ENCODE peak calls at places on chromosomes 13 and 19, in ten cellular contexts. B is stomach, V is IMR-90, U is endothelial cell of umbilical vein, W is upper lobe of left lung, X is ovary, M is A549, T is transverse colon, O is gastrocnemius medialis, Q is HCT116. Y is an unnamed sample.

GRCh38 chr13:24274452-24274971 is 34.9 kb upstream of the C1QTNF9 start:
- DNase-seq in M (no peak), O (no peak), Q (no peak), V (peak), B (peak), W (peak), X (peak), T (peak), U (no peak), Y (no peak)

GRCh38 chr19:4811328-4812131 is 20.0 kb downstream of the TICAM1 start:
- DNase-seq in B (peak), W (peak), M (peak), U (peak), V (peak), O (no peak), T (peak), Q (peak), X (peak), Y (peak)

GRCh38 chr13:24386816-24387708 is 77.7 kb downstream of the C1QTNF9 start:
- DNase-seq in W (no peak), V (no peak), T (no peak), Q (no peak), O (no peak), B (no peak), X (no peak), U (no peak), M (no peak), Y (no peak)

GRCh38 chr13:46388846-46389245 is 1.8 kb upstream of the RUBCNL start:
- DNase-seq in X (no peak), T (no peak), M (no peak), Q (no peak), B (no peak), V (no peak), W (no peak), U (no peak), O (no peak), Y (no peak)

GRCh38 chr19:39563408-39563807 is 23.4 kb upstream of the EID2 start:
- DNase-seq in O (no peak), U (no peak), V (peak), T (no peak), M (peak), X (no peak), Q (peak), B (no peak), W (no peak), Y (no peak)

GRCh38 chr13:25268561-25268960 is 18.7 kb downstream of the MTMR6 start:
- DNase-seq in B (no peak), U (no peak), X (no peak), O (no peak), V (no peak), M (no peak), Q (no peak), W (no peak), T (no peak), Y (no peak)

GRCh38 chr19:27966390-27966816 is 1246.5 kb downstream of the UQCRFS1 start:
- DNase-seq in W (no peak), Q (no peak), O (no peak), V (no peak), T (no peak), U (no peak), B (no peak), M (peak), X (no peak), Y (no peak)

GRCh38 chr13:52925775-52926285 is 77.4 kb upstream of the PCDH8 start:
- DNase-seq in V (no peak), W (no peak), X (no peak), O (no peak), Q (no peak), B (no peak), M (no peak), T (no peak), U (no peak), Y (no peak)

GRCh38 chr13:59178344-59178743 is 985.4 kb downstream of the DIAPH3 start:
- DNase-seq in W (no peak), M (no peak), O (no peak), T (no peak), V (peak), B (no peak), X (no peak), Q (no peak), U (no peak), Y (no peak)

GRCh38 chr19:8454218-8454617 is 9.4 kb downstream of the HNRNPM start:
- DNase-seq in B (no peak), X (no peak), M (no peak), W (no peak), O (no peak), V (no peak), Q (no peak), T (no peak), U (peak), Y (no peak)

GRCh38 chr13:29906432-29907011 is 56.1 kb upstream of the UBL3 start:
- DNase-seq in V (no peak), B (no peak), M (no peak), Q (no peak), T (peak), U (no peak), X (no peak), W (no peak), O (no peak), Y (no peak)

GRCh38 chr19:44943801-44944249 is 1.8 kb downstream of the APOC4 start:
- DNase-seq in X (no peak), B (peak), W (peak), U (no peak), T (peak), Q (no peak), V (no peak), O (peak), M (no peak), Y (peak)

GRCh38 chr13:94419304-94419943 is 60.1 kb downstream of the DCT start:
- DNase-seq in M (no peak), W (no peak), V (peak), T (no peak), B (no peak), O (no peak), U (peak), X (no peak), Q (no peak), Y (no peak)

GRCh38 chr19:39144487-39145071 is 19.0 kb downstream of the PAK4 start:
- DNase-seq in B (no peak), V (peak), X (no peak), U (peak), T (no peak), M (no peak), Q (no peak), O (no peak), W (peak), Y (no peak)

GRCh38 chr13:99614465-99614885 is 113.2 kb downstream of the TM9SF2 start:
- DNase-seq in V (no peak), U (peak), O (no peak), B (peak), X (no peak), W (peak), T (peak), M (peak), Q (no peak), Y (no peak)

GRCh38 chr19:14363203-14364097 is 17.8 kb upstream of the ADGRE5 start:
- DNase-seq in V (peak), T (peak), U (peak), W (peak), B (peak), Q (peak), O (peak), M (peak), X (peak), Y (no peak)

GRCh38 chr19:13102666-13103584 is at the start of gene LYL1:
- DNase-seq in V (no peak), M (peak), T (peak), X (peak), B (peak), U (peak), O (peak), Q (no peak), W (peak), Y (no peak)

GRCh38 chr19:56543776-56544175 is 5.0 kb downstream of the ZFP28 start:
- DNase-seq in U (no peak), X (no peak), W (no peak), M (no peak), Q (no peak), O (no peak), T (no peak), V (no peak), B (no peak), Y (no peak)

GRCh38 chr19:52601025-52601973 is 31.2 kb downstream of the ZNF701 start:
- DNase-seq in V (peak), M (no peak), B (peak), U (peak), T (peak), O (peak), Q (peak), W (peak), X (peak), Y (peak)

GRCh38 chr13:25733696-25734435 is 317.9 kb downstream of the SHISA2 start:
- DNase-seq in B (no peak), T (no peak), O (no peak), V (no peak), W (no peak), X (no peak), U (no peak), Q (no peak), M (no peak), Y (no peak)

GRCh38 chr19:40150170-40150569 is 41.1 kb upstream of the MAP3K10 start:
- DNase-seq in T (no peak), X (no peak), V (peak), B (no peak), Q (no peak), W (no peak), O (no peak), U (no peak), M (no peak), Y (peak)

GRCh38 chr13:70889163-70889562 is 780.9 kb upstream of the KLHL1 start:
- DNase-seq in U (no peak), M (no peak), X (no peak), O (no peak), B (no peak), W (no peak), Q (no peak), T (no peak), V (no peak), Y (no peak)

GRCh38 chr19:34120846-34121639 is 51.3 kb upstream of the LSM14A start:
- DNase-seq in O (no peak), T (no peak), B (peak), W (no peak), X (peak), U (peak), M (peak), V (peak), Q (peak), Y (no peak)

GRCh38 chr19:31258211-31259052 is 90.8 kb downstream of the TSHZ3 start:
- DNase-seq in W (no peak), B (peak), M (no peak), T (no peak), O (no peak), Q (no peak), V (no peak), X (no peak), U (no peak), Y (no peak)

GRCh38 chr13:94009696-94010095 is 469.8 kb downstream of the DCT start:
- DNase-seq in O (no peak), Q (no peak), X (no peak), T (no peak), B (no peak), M (no peak), V (peak), U (no peak), W (no peak), Y (no peak)

GRCh38 chr13:114101325-114101821 is 31.1 kb downstream of the RASA3 start:
- DNase-seq in Q (no peak), O (no peak), T (peak), X (peak), M (no peak), W (peak), B (no peak), V (no peak), U (no peak), Y (peak)

GRCh38 chr19:40229484-40229883 is 3.0 kb upstream of the CCNP start:
- DNase-seq in M (peak), T (no peak), O (no peak), X (no peak), W (no peak), Q (no peak), B (no peak), U (no peak), V (peak), Y (no peak)

GRCh38 chr13:29954082-29955043 is 103.9 kb upstream of the UBL3 start:
- DNase-seq in B (no peak), V (no peak), W (peak), O (no peak), X (no peak), T (no peak), U (no peak), M (no peak), Q (no peak), Y (no peak)

GRCh38 chr19:12937243-12938053 is 961 bp upstream of the CALR start:
- DNase-seq in Q (no peak), B (peak), O (no peak), W (peak), X (peak), U (peak), T (peak), V (no peak), M (peak), Y (peak)

GRCh38 chr19:58544591-58545285 is 874 bp downstream of the TRIM28 start:
- DNase-seq in X (no peak), O (no peak), T (no peak), Q (no peak), B (no peak), M (peak), V (peak), U (peak), W (peak), Y (no peak)

GRCh38 chr19:17985037-17985818 is 18.3 kb downstream of the KCNN1 start:
- DNase-seq in W (no peak), U (no peak), O (no peak), M (peak), V (no peak), Q (peak), B (no peak), T (no peak), X (no peak), Y (no peak)
- TF ChIP-seq POLR2A in W (no peak), U (no peak), O (no peak), M (no peak), V (no peak), Q (peak), B (no peak), T (no peak), X (no peak), Y (no peak)

DNA sequence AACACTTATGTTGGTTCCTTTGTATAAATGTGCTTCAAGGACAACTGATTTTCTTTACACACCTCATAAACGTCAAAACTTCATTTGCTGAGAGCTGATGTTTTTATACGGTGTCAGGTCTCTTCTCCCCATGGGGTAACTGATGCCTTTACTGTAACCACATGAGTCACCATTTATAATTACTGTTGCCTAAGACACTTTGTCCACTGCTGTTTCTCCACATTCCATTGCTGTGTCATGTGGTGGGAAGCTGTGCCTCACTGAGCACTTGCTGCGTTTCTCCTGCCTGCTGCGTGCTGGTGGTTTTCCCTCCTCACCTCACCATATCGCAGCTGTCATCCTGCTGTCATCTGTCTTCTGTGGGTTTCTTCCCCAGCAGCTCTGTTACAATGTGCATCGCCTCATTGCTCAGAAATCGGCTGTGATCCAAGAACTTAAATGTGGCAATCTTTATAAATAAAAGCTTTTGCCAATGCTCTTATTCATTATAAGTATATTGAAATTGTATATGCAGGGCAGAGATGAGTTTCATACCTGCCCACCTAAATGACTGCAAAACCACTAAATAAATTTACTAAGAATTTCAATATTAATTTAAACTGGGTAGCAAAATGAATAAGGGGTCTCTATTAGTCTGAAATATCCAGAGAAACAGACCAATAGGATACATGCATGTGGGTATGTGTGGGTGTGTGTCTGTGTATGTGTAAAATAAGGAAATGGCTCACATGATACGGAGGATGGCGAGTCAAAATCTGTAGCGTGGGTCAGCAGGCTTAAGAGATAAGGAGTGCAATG is 547.0 kb upstream of the SLITRK5 start:
- DNase-seq in U (no peak), O (no peak), T (no peak), M (peak), V (peak), B (no peak), W (peak), Q (peak), X (no peak), Y (peak)
- H3K4me3 ChIP-seq in U (no peak), O (no peak), T (no peak), M (no peak), V (no peak), B (no peak), W (no peak), Q (no peak), X (no peak), Y (no peak)

DNA sequence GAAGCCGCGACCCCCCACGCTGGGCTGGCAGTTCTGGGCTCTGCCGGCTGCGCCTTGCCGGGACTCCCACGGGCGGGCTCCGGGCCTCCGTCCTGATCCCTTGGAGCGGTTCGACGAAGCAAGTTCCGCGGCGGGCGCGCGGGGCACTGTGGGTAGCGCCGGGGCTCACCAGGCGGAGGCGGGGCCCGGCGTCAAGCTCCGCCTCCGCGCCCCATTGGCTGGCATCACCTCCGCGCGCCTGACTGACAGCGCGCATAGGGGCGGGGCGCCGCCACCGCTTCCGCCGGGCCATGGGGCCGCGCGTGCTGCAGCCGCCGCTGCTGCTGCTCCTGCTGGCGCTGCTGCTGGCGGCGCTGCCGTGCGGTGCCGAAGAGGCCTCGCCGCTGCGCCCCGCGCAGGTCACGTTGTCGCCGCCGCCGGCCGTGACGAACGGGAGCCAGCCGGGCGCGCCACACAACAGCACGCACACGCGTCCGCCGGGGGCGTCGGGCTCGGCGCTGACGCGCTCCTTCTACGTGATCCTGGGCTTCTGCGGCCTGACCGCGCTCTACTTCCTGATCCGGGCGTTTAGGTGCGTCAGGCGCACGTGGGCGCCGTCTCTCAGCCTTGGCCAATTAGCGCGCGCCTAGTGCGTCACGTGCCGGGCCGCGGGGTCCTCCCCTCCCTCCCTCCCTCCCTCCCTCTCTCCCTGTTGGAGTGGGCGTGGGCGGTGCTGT is at the start of gene FAM174C:
- DNase-seq in Q (peak), T (peak), M (peak), O (peak), B (peak), V (peak), W (peak), U (peak), X (peak), Y (peak)
- TF ChIP-seq POLR2A in Q (peak), T (peak), M (peak), O (peak), B (no peak), V (peak), W (no peak), U (peak), X (peak), Y (no peak)

GRCh38 chr19:9913237-9914000 is 22.9 kb downstream of the OLFM2 start:
- DNase-seq in B (peak), U (no peak), T (peak), O (no peak), W (peak), M (no peak), Q (no peak), V (no peak), X (peak), Y (no peak)
- H3K4me3 ChIP-seq in B (peak), U (peak), T (peak), O (peak), W (peak), M (peak), Q (no peak), V (peak), X (peak), Y (peak)

GRCh38 chr13:98175823-98176222 is 1.2 kb downstream of the RNF113B start:
- DNase-seq in T (no peak), O (no peak), V (peak), U (no peak), M (no peak), W (no peak), X (no peak), B (no peak), Q (no peak), Y (no peak)
- TF ChIP-seq POLR2A in T (no peak), O (no peak), V (no peak), U (no peak), M (no peak), W (no peak), X (no peak), B (no peak), Q (no peak), Y (no peak)

GRCh38 chr19:23116802-23117571 is at the start of gene ZNF730:
- DNase-seq in T (peak), V (peak), U (peak), O (no peak), B (no peak), X (peak), M (no peak), W (peak), Q (no peak), Y (no peak)
- H3K4me3 ChIP-seq in T (peak), V (peak), U (peak), O (peak), B (peak), X (peak), M (no peak), W (peak), Q (no peak), Y (peak)

DNA sequence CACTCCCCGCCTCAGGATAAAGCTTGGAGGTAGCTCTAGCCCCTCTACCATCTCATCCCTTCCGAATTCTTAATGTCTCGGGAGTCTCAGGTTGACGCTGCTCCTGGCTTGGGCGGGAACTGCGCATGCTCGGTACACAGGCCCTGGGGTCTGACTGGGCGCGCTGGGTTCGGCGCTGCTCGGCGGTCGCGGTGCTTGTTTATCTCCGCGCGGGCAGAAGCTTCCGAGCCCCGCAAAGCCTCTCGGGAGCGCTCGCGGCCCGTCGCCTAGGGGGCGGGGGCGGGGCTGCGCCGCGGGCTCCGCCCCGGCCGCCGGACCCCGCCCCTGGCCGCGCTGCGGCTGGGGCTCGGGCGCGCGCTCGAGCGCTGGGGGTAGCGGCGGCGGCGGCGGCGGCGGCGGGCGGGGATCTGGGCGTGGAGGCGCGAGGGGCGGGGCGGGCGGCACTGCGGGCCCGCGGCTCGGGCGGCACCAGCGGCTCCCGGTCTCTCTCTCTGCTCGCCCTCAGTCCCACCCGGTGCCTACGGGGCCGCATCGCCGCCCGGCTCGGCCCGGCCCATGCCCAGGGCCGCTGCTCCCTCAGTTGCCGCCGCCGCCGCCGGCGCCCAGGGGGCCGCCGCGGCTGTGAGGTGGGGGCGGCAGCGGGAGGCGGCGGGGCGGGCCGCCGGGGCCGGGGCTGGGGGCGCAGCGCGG is at the start of gene RAP2A:
- DNase-seq in X (peak), B (peak), T (peak), V (peak), U (peak), Q (peak), O (peak), W (peak), M (peak), Y (peak)
- TF ChIP-seq POLR2A in X (peak), B (no peak), T (peak), V (peak), U (peak), Q (peak), O (peak), W (no peak), M (peak), Y (peak)

Y was measured in lower leg skin.